ENCODE peak calls at places on chromosomes 5 and 9, in five cellular contexts. P is A549, W is esophagus squamous epithelium, D is HFF-Myc, E is brain microvascular endothelial cell. M is an unnamed sample.

GRCh38 chr9:3337515-3337914 is 188.3 kb downstream of the RFX3 start:
- DNase-seq in P (no peak), W (no peak), D (peak; percentile 29), E (peak; percentile 61), M (peak; percentile 31)

GRCh38 chr5:1895771-1896420 is 13.2 kb upstream of the IRX4 start:
- DNase-seq in P (no peak), W (no peak), D (no peak), E (no peak), M (no peak)

GRCh38 chr5:36214434-36214833 is 27.3 kb downstream of the NADK2 start:
- DNase-seq in P (no peak), W (no peak), D (no peak), E (no peak), M (no peak)

GRCh38 chr5:102600964-102601363 is 102.2 kb upstream of the SLCO6A1 start:
- DNase-seq in P (no peak), W (no peak), D (no peak), E (peak; percentile 3), M (no peak)

GRCh38 chr9:90893706-90894105 is 92.1 kb downstream of the SYK start:
- DNase-seq in P (no peak), W (no peak), D (no peak), E (no peak), M (no peak)

GRCh38 chr9:20355022-20355421 is 267.3 kb downstream of the MLLT3 start:
- DNase-seq in P (no peak), W (no peak), D (peak; percentile 40), E (peak; percentile 78), M (no peak)

GRCh38 chr9:121323449-121324151 is 46.5 kb downstream of the STOM start:
- DNase-seq in P (no peak), W (no peak), D (no peak), E (no peak), M (no peak)

GRCh38 chr9:4866239-4866969 is 73.7 kb downstream of the RCL1 start:
- DNase-seq in P (no peak), W (no peak), D (no peak), E (no peak), M (no peak)

GRCh38 chr5:142426129-142426641 is 101.4 kb upstream of the SPRY4 start:
- DNase-seq in P (no peak), W (no peak), D (no peak), E (peak; percentile 79), M (peak; percentile 84)

GRCh38 chr5:56124885-56125250 is 108.3 kb downstream of the ANKRD55 start:
- DNase-seq in P (no peak), W (no peak), D (no peak), E (no peak), M (no peak)

GRCh38 chr5:132661231-132662003 is 3.4 kb downstream of the IL13 start:
- DNase-seq in P (no peak), W (no peak), D (no peak), E (no peak), M (no peak)

GRCh38 chr5:145775893-145776444 is 59.2 kb downstream of the PRELID2 start:
- DNase-seq in P (peak; percentile 79), W (no peak), D (peak; percentile 14), E (peak; percentile 97), M (peak; percentile 38)

GRCh38 chr5:34524123-34524522 is 132.0 kb upstream of the RAI14 start:
- DNase-seq in P (peak; percentile 36), W (no peak), D (no peak), E (peak; percentile 85), M (no peak)

GRCh38 chr9:29697011-29697410 is 2123.7 kb upstream of the C9orf72 start:
- DNase-seq in P (no peak), W (no peak), D (no peak), E (no peak), M (no peak)

GRCh38 chr5:136308396-136308795 is 56.9 kb downstream of the TRPC7 start:
- DNase-seq in P (peak; percentile 19), W (no peak), D (no peak), E (no peak), M (no peak)

GRCh38 chr5:114416254-114416653 is 54.4 kb downstream of the KCNN2 start:
- DNase-seq in P (no peak), W (no peak), D (no peak), E (no peak), M (no peak)

GRCh38 chr9:114626415-114627029 is 15.4 kb downstream of the TMEM268 start:
- DNase-seq in P (no peak), W (no peak), D (no peak), E (no peak), M (no peak)

GRCh38 chr9:35656340-35656739 is 1.5 kb downstream of the RMRP start:
- DNase-seq in P (no peak), W (no peak), D (no peak), E (no peak), M (no peak)

GRCh38 chr5:8827701-8828100 is 718.2 kb downstream of the SEMA5A start:
- DNase-seq in P (no peak), W (no peak), D (no peak), E (no peak), M (no peak)

GRCh38 chr5:137039939-137040515 is 459.1 kb downstream of the SPOCK1 start:
- DNase-seq in P (no peak), W (no peak), D (no peak), E (no peak), M (no peak)

GRCh38 chr9:93630806-93631411 is 54.5 kb downstream of the PHF2 start:
- DNase-seq in P (no peak), W (no peak), D (no peak), E (no peak), M (no peak)

GRCh38 chr9:120583958-120584369 is 4.0 kb upstream of the CDK5RAP2 start:
- DNase-seq in P (peak; percentile 71), W (no peak), D (peak; percentile 79), E (peak; percentile 90), M (peak; percentile 83)

GRCh38 chr5:6676702-6677101 is 36.5 kb upstream of the TENT4A start:
- DNase-seq in P (no peak), W (no peak), D (no peak), E (no peak), M (no peak)

GRCh38 chr5:150109921-150110320 is 23.6 kb upstream of the CSF1R start:
- DNase-seq in P (no peak), W (no peak), D (no peak), E (no peak), M (no peak)

GRCh38 chr9:93132946-93133640 is 958 bp downstream of the NINJ1 start:
- DNase-seq in P (no peak), W (no peak), D (no peak), E (no peak), M (no peak)

GRCh38 chr5:138274189-138274853 is at the start of gene GFRA3:
- DNase-seq in P (no peak), W (no peak), D (no peak), E (no peak), M (no peak)

GRCh38 chr5:56649569-56649968 is 165.8 kb upstream of the MAP3K1 start:
- DNase-seq in P (no peak), W (no peak), D (peak; percentile 66), E (no peak), M (no peak)

DNA sequence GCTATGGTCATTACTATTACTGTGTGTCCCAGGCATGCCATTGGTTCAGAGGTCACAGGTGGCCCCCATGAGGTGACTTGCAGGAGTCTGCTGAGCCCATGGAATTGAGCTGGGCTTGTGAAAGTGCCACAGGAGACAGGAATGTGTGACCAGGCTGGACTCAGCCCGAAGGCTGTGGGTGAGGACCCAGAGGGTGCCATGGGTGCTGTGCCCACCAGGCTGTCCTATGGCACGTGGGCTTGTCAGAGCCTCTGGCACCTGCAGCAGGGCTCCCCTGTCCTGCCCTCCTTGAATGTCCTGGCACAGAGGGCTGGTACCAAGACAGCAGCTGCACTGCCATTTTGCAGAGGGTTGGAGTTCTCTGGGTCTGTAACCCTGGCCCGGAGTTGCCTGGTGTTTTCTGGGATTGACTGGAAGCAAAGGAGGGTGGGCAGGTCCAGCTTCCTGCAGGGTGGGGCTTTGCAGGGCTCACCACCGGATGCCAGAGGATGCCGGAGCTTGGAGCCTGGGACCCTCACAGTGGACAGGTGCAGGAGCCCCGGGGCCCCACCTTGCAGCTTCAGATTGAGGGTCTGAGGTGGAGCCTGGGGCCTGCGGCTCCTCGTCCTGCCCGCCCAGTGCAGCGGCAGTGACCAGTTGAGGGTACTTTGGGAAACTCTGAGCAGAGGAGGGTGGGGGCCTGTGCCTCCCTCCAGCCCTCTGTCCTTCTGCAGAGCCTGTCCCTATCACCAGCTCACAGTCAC is 14.2 kb downstream of the COL5A1 start:
- DNase-seq in P (no peak), W (no peak), D (no peak), E (no peak), M (no peak)
- H3K4me3 ChIP-seq in P (no peak overlapping the region), W (no peak overlapping the region), D (no peak overlapping the region), E (no peak overlapping the region), M (no peak overlapping the region)

DNA sequence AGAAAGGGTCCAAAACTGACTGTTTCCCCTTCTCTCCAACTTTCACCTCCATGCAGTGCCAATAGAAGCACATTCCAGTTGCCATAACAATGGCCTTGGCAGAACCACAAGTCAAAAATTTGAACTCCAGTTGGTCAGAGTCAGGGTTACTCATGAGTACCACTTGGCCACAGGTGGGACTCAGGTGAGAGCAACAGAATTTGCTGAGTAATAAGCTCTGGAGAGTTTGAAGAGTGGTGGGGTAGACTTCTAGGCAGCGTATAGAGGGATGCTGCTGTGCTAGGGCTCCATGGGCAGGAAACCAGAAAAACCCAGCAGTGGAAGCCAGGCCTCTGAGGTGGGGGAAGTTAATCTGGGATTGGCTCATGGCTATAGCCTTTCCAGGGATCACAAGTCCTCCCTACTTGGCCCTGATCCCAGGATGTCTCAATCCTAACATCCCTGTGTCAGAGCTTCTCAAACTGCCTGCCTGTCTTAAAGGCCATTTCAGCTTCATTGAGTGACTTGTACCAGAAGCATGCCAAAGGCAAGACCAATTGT is 30.2 kb downstream of the SNX18 start:
- DNase-seq in P (peak; percentile 18), W (no peak), D (no peak), E (peak; percentile 72), M (no peak)
- TF ChIP-seq CTCF in P (no peak), W (no peak), D (no peak), E (no peak), M (no peak)

GRCh38 chr5:59275170-59275536 is 618.4 kb downstream of the PDE4D start:
- DNase-seq in P (peak; percentile 48), W (no peak), D (no peak), E (no peak), M (no peak)
- H3K4me3 ChIP-seq in P (peak overlapping the region; percentile 54), W (peak overlapping the region; percentile 28), D (peak overlapping the region; percentile 38), E (peak overlapping the region; percentile 62), M (peak overlapping the region; percentile 42)

GRCh38 chr5:32249668-32250067 is 63.1 kb downstream of the MTMR12 start:
- DNase-seq in P (no peak), W (no peak), D (no peak), E (no peak), M (no peak)

GRCh38 chr5:32241034-32241783 is 67.1 kb upstream of the GOLPH3 start:
- DNase-seq in P (no peak), W (no peak), D (no peak), E (no peak), M (no peak)

GRCh38 chr5:32245742-32246141 is 67.0 kb downstream of the MTMR12 start:
- DNase-seq in P (no peak), W (no peak), D (no peak), E (no peak), M (no peak)

GRCh38 chr5:32239385-32239784 is 65.3 kb upstream of the GOLPH3 start:
- DNase-seq in P (no peak), W (no peak), D (no peak), E (no peak), M (no peak)

DNA sequence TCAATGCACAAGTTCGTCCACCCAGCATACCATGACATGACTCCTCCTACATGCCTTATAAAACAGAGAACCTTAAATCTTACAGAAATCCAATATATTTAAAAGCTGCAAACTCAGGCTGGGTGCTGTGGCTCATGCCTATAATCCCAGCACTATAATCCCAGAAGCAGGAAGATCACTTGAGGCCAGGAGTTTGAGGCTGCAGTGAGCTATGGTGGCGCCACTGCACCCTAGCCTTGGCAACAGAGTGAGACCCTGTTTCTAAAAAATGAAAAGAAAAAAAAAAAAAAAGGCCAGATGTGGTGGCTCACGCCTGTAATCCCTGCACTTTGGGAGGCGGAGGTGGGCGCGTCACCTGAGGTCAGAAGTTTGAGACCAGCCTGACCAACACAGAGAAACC is 68.7 kb downstream of the MTMR12 start:
- DNase-seq in P (no peak), W (no peak), D (no peak), E (no peak), M (no peak)
- TF ChIP-seq CTCF in P (no peak), W (no peak), D (no peak), E (no peak), M (no peak)

M was measured in astrocyte of the cerebellum.